ENCODE peak calls at places on chromosomes 2 and 18, in five cellular contexts. D is GM12878, U is HepG2, V is K562, R is upper lobe of left lung. I is an unnamed sample. For H3K36me3 and H3K4me1, the result is how much of the 10 kb centered on the place peaks cover.

GRCh38 chr18:58960946-58961722 is 96.5 kb downstream of the ZNF532 start:
- ATAC-seq in D (no peak), U (no peak), V (no peak), R (no peak), I (no peak)

GRCh38 chr2:159706385-159706980 is 5.8 kb upstream of the MARCHF7 start:
- ATAC-seq in D (no peak), U (no peak), V (no peak), R (no peak), I (no peak)

GRCh38 chr2:219228745-219229374 is 576 bp downstream of the ATG9A start:
- ATAC-seq in D (peak), U (peak), V (peak), R (peak), I (peak)

GRCh38 chr2:170554278-170554955 is 160.7 kb upstream of the SP5 start:
- ATAC-seq in D (no peak), U (no peak), V (no peak), R (no peak), I (peak)

GRCh38 chr2:85394976-85395375 is 15.2 kb downstream of the CAPG start:
- ATAC-seq in D (no peak), U (no peak), V (no peak), R (no peak), I (no peak)

GRCh38 chr2:178152033-178152432 is 39.8 kb downstream of the RBM45 start:
- ATAC-seq in D (no peak), U (peak), V (no peak), R (no peak), I (no peak)

GRCh38 chr18:48662021-48662661 is 123.3 kb downstream of the CTIF start:
- ATAC-seq in D (no peak), U (peak), V (peak), R (peak), I (no peak)

GRCh38 chr18:23220355-23220754 is 85.1 kb downstream of the CABLES1 start:
- ATAC-seq in D (no peak), U (no peak), V (no peak), R (peak), I (no peak)

GRCh38 chr18:43247944-43248343 is 29.3 kb downstream of the SYT4 start:
- ATAC-seq in D (no peak), U (no peak), V (no peak), R (no peak), I (no peak)

GRCh38 chr2:187001248-187001647 is 152.3 kb upstream of the ZSWIM2 start:
- ATAC-seq in D (no peak), U (no peak), V (no peak), R (no peak), I (no peak)

GRCh38 chr2:23757686-23758433 is 169.1 kb downstream of the ATAD2B start:
- ATAC-seq in D (no peak), U (peak), V (peak), R (no peak), I (no peak)

GRCh38 chr2:208065476-208065875 is 40.1 kb upstream of the PLEKHM3 start:
- ATAC-seq in D (no peak), U (peak), V (no peak), R (no peak), I (no peak)

GRCh38 chr2:218806346-218806978 is 24.5 kb downstream of the CYP27A1 start:
- ATAC-seq in D (peak), U (peak), V (peak), R (peak), I (peak)

GRCh38 chr2:72154386-72154785 is 6.7 kb upstream of the CYP26B1 start:
- ATAC-seq in D (no peak), U (no peak), V (no peak), R (no peak), I (no peak)

GRCh38 chr2:9690252-9690651 is 59.5 kb upstream of the YWHAQ start:
- ATAC-seq in D (no peak), U (peak), V (no peak), R (no peak), I (no peak)

GRCh38 chr18:59238385-59238784 is 18.4 kb downstream of the GRP start:
- ATAC-seq in D (no peak), U (no peak), V (no peak), R (no peak), I (no peak)

GRCh38 chr2:237617305-237617982 is 9.9 kb upstream of the LRRFIP1 start:
- ATAC-seq in D (no peak), U (no peak), V (no peak), R (no peak), I (peak)

GRCh38 chr2:223914349-223914748 is 30.8 kb downstream of the WDFY1 start:
- ATAC-seq in D (no peak), U (no peak), V (no peak), R (no peak), I (no peak)

GRCh38 chr2:117859924-117860647 is 45.6 kb downstream of the DDX18 start:
- ATAC-seq in D (no peak), U (no peak), V (no peak), R (no peak), I (no peak)

GRCh38 chr2:15812187-15812830 is 128.0 kb upstream of the MYCN start:
- ATAC-seq in D (no peak), U (no peak), V (no peak), R (no peak), I (no peak)

GRCh38 chr2:141021109-141021508 is 1109.7 kb downstream of the LRP1B start:
- ATAC-seq in D (no peak), U (no peak), V (no peak), R (no peak), I (no peak)

GRCh38 chr2:746697-747096 is 69.5 kb upstream of the TMEM18 start:
- ATAC-seq in D (no peak), U (no peak), V (no peak), R (no peak), I (no peak)

GRCh38 chr18:55220523-55220922 is 261.3 kb upstream of the CCDC68 start:
- ATAC-seq in D (peak), U (no peak), V (no peak), R (no peak), I (no peak)

GRCh38 chr2:186734957-186735734 is 41.3 kb downstream of the FAM171B start:
- ATAC-seq in D (no peak), U (peak), V (no peak), R (no peak), I (no peak)

GRCh38 chr2:213248637-213249036 is 35.6 kb upstream of the SPAG16 start:
- ATAC-seq in D (no peak), U (peak), V (no peak), R (peak), I (no peak)

GRCh38 chr2:119028327-119029174 is 86.6 kb downstream of the MARCO start:
- ATAC-seq in D (peak), U (peak), V (peak), R (no peak), I (no peak)

GRCh38 chr18:72910045-72910444 is 42.3 kb upstream of the NETO1 start:
- ATAC-seq in D (no peak), U (no peak), V (no peak), R (no peak), I (no peak)

GRCh38 chr2:202848813-202849212 is 22.8 kb downstream of the ICA1L start:
- ATAC-seq in D (peak), U (peak), V (peak), R (no peak), I (no peak)

GRCh38 chr2:217956895-217957457 is 45.8 kb downstream of the TNS1 start:
- ATAC-seq in D (no peak), U (peak), V (no peak), R (no peak), I (peak)

GRCh38 chr2:235562065-235562747 is 68.4 kb downstream of the AGAP1 start:
- ATAC-seq in D (no peak), U (no peak), V (no peak), R (no peak), I (no peak)

GRCh38 chr2:196080526-196080925 is 11.9 kb upstream of the DNAH7 start:
- ATAC-seq in D (peak), U (no peak), V (no peak), R (no peak), I (no peak)

GRCh38 chr2:120244656-120245519 is 7.8 kb upstream of the RALB start:
- ATAC-seq in D (no peak), U (peak), V (no peak), R (peak), I (no peak)

GRCh38 chr2:173922760-173923159 is 42.4 kb downstream of the SP3 start:
- ATAC-seq in D (no peak), U (peak), V (peak), R (no peak), I (no peak)

GRCh38 chr2:239308696-239309397 is 92.0 kb downstream of the HDAC4 start:
- ATAC-seq in D (no peak), U (no peak), V (no peak), R (no peak), I (peak)

GRCh38 chr18:63085611-63086010 is 234.0 kb downstream of the BCL2 start:
- ATAC-seq in D (no peak), U (no peak), V (no peak), R (no peak), I (no peak)

GRCh38 chr18:2898131-2898640 is 51.4 kb downstream of the EMILIN2 start:
- ATAC-seq in D (peak), U (peak), V (peak), R (peak), I (peak)

GRCh38 chr2:96599941-96600340 is 38.2 kb downstream of the KANSL3 start:
- ATAC-seq in D (no peak), U (no peak), V (no peak), R (no peak), I (no peak)
- H3K36me3 ChIP-seq in D (under half), U (half or more), V (half or more), R (under half), I (half or more)

GRCh38 chr18:5986257-5986909 is 91.1 kb upstream of the TMEM200C start:
- ATAC-seq in D (no peak), U (no peak), V (no peak), R (no peak), I (no peak)
- TF ChIP-seq EP300 in D (no peak), U (no peak), V (no peak), R (no peak), I (no peak)

GRCh38 chr2:161369311-161369710 is 46.8 kb upstream of the TBR1 start:
- ATAC-seq in D (no peak), U (no peak), V (no peak), R (no peak), I (no peak)
- H3K4me1 ChIP-seq in D (under half), U (under half), V (under half), R (under half), I (under half)

DNA sequence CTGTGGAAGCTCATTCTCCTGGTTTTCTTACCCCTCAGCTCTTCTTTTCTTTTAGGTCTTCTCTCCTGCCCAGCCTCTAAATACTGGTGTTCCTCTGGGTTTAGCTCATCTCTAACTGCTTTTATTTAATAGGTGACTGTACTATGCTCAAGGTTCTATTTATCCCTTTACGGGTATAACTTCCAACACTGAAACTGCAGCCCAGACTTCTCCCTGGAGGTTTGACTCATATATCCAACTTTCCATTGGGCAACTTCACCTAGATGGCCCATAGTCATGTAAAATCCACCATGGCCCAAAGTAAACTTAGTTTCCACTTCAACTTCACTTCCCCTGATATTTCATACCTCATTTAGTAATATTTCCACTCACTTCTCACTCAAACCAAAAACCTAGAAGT is 273.1 kb downstream of the PLCL1 start:
- ATAC-seq in D (no peak), U (no peak), V (no peak), R (no peak), I (no peak)
- H3K36me3 ChIP-seq in D (under half), U (under half), V (under half), R (under half), I (under half)

GRCh38 chr2:171921970-171922229 is 361 bp upstream of the HAT1 start:
- ATAC-seq in D (no peak), U (peak), V (no peak), R (no peak), I (no peak)

GRCh38 chr2:171919453-171919852 is 2.8 kb upstream of the HAT1 start:
- ATAC-seq in D (no peak), U (no peak), V (no peak), R (no peak), I (no peak)

GRCh38 chr2:171924170-171924942 is 2.1 kb downstream of the HAT1 start:
- ATAC-seq in D (no peak), U (no peak), V (no peak), R (no peak), I (no peak)

GRCh38 chr2:171923206-171923605 is 945 bp downstream of the HAT1 start:
- ATAC-seq in D (no peak), U (peak), V (peak), R (no peak), I (no peak)

DNA sequence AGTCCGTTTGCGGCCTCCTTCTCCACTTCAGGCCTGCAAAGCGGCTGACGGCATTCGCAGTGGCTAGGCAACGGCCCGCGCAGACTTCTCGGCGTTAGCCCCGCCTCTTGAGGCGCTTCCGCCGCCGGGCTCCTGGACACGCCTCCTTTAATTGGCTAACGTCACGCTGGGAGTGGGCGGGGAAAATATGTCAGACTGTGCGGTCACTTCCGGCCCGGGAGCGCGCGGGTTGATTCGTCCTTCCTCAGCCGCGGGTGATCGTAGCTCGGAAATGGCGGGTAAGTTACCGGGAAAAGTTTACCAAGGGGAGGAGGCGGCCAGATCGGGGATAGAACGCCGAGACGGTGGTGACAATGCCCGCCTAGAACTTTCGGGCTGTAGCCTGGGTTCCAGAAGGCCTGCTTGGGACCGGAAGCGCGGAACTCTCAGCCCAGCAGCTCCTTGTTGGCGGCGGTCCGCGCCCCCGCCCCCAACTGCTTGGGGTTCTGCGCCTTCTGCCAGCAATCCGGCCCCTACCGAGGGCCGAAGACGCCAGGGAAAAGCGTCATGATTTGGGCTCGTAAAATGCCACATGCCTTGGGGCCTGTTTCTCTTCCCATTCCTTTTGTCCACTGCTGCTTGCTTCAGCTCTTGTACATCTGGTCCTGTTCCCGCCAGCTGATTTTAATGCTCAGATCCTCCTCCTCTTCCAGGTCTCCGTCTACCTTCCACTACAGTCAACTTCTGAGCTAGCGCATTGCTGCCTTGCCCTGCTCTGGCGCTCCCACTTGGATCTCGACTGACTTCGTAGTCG is at the start of gene HAT1:
- ATAC-seq in D (peak), U (peak), V (peak), R (peak), I (peak)
- TF ChIP-seq EP300 in D (no peak), U (peak), V (peak), R (no peak), I (no peak)

I was measured in gastroesophageal sphincter.